ENCODE peak calls at places on chromosomes 12 and 14, in ten cellular contexts. I is HCT116; V is naive thymus-derived CD4-positive, alpha-beta T cell; Y is RWPE1; S is testis; Q is AG04450; K is GM23248; T is esophagus squamous epithelium; Z is psoas muscle; L is Panc1. M is an unnamed sample.

GRCh38 chr14:72638021-72638420 is 255.9 kb downstream of the DPF3 start:
- DNase-seq in I (no peak), V (no peak), Y (peak; percentile 64), S (no peak), Q (peak; percentile 81), K (peak; percentile 95), T (no peak), Z (no peak), L (no peak), M (no peak)

GRCh38 chr14:92783813-92784431 is 10.2 kb upstream of the GOLGA5 start:
- DNase-seq in I (peak; percentile 62), V (peak; percentile 37), Y (peak; percentile 59), S (peak; percentile 71), Q (peak; percentile 30), K (peak; percentile 68), T (no peak), Z (no peak), L (peak; percentile 60), M (no peak)

GRCh38 chr12:56258068-56258819 is at the start of gene ANKRD52:
- DNase-seq in I (no peak), V (peak; percentile 75), Y (peak; percentile 86), S (peak; percentile 78), Q (peak; percentile 43), K (peak; percentile 93), T (no peak), Z (peak; percentile 85), L (no peak), M (peak; percentile 45)

GRCh38 chr12:57154804-57155434 is 7.5 kb upstream of the LRP1-AS start:
- DNase-seq in I (no peak), V (no peak), Y (no peak), S (no peak), Q (no peak), K (no peak), T (no peak), Z (no peak), L (no peak), M (no peak)

GRCh38 chr12:1218369-1218768 is 227.3 kb downstream of the ERC1 start:
- DNase-seq in I (no peak), V (no peak), Y (no peak), S (no peak), Q (no peak), K (no peak), T (no peak), Z (no peak), L (no peak), M (no peak)

GRCh38 chr12:96578526-96579125 is 89.2 kb downstream of the CFAP54 start:
- DNase-seq in I (peak; percentile 54), V (peak; percentile 30), Y (peak; percentile 62), S (no peak), Q (peak; percentile 33), K (peak; percentile 80), T (no peak), Z (no peak), L (no peak), M (peak; percentile 2)

GRCh38 chr12:132554857-132555630 is 55.3 kb downstream of the LRCOL1 start:
- DNase-seq in I (no peak), V (no peak), Y (no peak), S (no peak), Q (no peak), K (no peak), T (no peak), Z (no peak), L (no peak), M (no peak)

GRCh38 chr12:122951979-122952892 is 14.0 kb downstream of the ABCB9 start:
- DNase-seq in I (peak; percentile 59), V (peak; percentile 53), Y (peak; percentile 72), S (peak; percentile 86), Q (no peak), K (peak; percentile 83), T (no peak), Z (peak; percentile 86), L (no peak), M (peak; percentile 52)

GRCh38 chr12:47277071-47277408 is 197.3 kb upstream of the AMIGO2 start:
- DNase-seq in I (no peak), V (no peak), Y (no peak), S (no peak), Q (peak; percentile 33), K (no peak), T (no peak), Z (no peak), L (no peak), M (no peak)

GRCh38 chr14:102417118-102417517 is 54.4 kb downstream of the TECPR2 start:
- DNase-seq in I (no peak), V (no peak), Y (no peak), S (no peak), Q (no peak), K (no peak), T (no peak), Z (no peak), L (no peak), M (no peak)

GRCh38 chr14:95304342-95304741 is 15.4 kb downstream of the CLMN start:
- DNase-seq in I (no peak), V (no peak), Y (no peak), S (no peak), Q (no peak), K (no peak), T (no peak), Z (no peak), L (no peak), M (no peak)

GRCh38 chr12:79983969-79984629 is 49.2 kb upstream of the PPP1R12A start:
- DNase-seq in I (no peak), V (no peak), Y (peak; percentile 37), S (peak; percentile 60), Q (no peak), K (peak; percentile 78), T (no peak), Z (no peak), L (no peak), M (no peak)

GRCh38 chr14:92936085-92936484 is 13.1 kb downstream of the CHGA start:
- DNase-seq in I (no peak), V (no peak), Y (no peak), S (no peak), Q (no peak), K (no peak), T (no peak), Z (peak; percentile 51), L (no peak), M (no peak)

GRCh38 chr14:95248422-95248821 is 71.3 kb downstream of the CLMN start:
- DNase-seq in I (no peak), V (no peak), Y (no peak), S (no peak), Q (no peak), K (no peak), T (no peak), Z (no peak), L (no peak), M (no peak)

GRCh38 chr12:102479099-102479887 is 1.1 kb downstream of the IGF1 start:
- DNase-seq in I (no peak), V (no peak), Y (no peak), S (no peak), Q (no peak), K (peak; percentile 36), T (no peak), Z (no peak), L (no peak), M (no peak)

GRCh38 chr12:26848156-26848825 is 15.3 kb upstream of the ITPR2 start:
- DNase-seq in I (no peak), V (no peak), Y (no peak), S (no peak), Q (no peak), K (peak; percentile 46), T (no peak), Z (no peak), L (no peak), M (no peak)

GRCh38 chr12:118512669-118513068 is 136.3 kb downstream of the SUDS3 start:
- DNase-seq in I (no peak), V (no peak), Y (no peak), S (no peak), Q (no peak), K (no peak), T (no peak), Z (no peak), L (no peak), M (no peak)

GRCh38 chr12:56634242-56634836 is 4.2 kb upstream of the BAZ2A start:
- DNase-seq in I (peak; percentile 45), V (no peak), Y (peak; percentile 85), S (peak; percentile 76), Q (no peak), K (peak; percentile 35), T (no peak), Z (no peak), L (no peak), M (no peak)

GRCh38 chr12:93978553-93978952 is 169.8 kb upstream of the PLXNC1 start:
- DNase-seq in I (no peak), V (no peak), Y (peak; percentile 35), S (no peak), Q (no peak), K (peak; percentile 89), T (no peak), Z (no peak), L (no peak), M (no peak)

GRCh38 chr12:131085816-131086591 is 132.3 kb downstream of the ADGRD1 start:
- DNase-seq in I (no peak), V (no peak), Y (no peak), S (peak; percentile 10), Q (no peak), K (no peak), T (no peak), Z (no peak), L (no peak), M (no peak)

GRCh38 chr12:130658561-130658960 is 57.5 kb downstream of the RIMBP2 start:
- DNase-seq in I (no peak), V (no peak), Y (no peak), S (no peak), Q (no peak), K (no peak), T (no peak), Z (no peak), L (no peak), M (no peak)

GRCh38 chr14:52269100-52269499 is 1.6 kb downstream of the PTGDR start:
- DNase-seq in I (no peak), V (no peak), Y (no peak), S (no peak), Q (no peak), K (no peak), T (no peak), Z (no peak), L (no peak), M (no peak)
- H3K27ac ChIP-seq in I (no peak overlapping the region), V (no peak overlapping the region), Y (no peak overlapping the region), S (no peak overlapping the region), Q (no peak overlapping the region), K (no peak overlapping the region), T (no peak overlapping the region), Z (no peak overlapping the region), L (no peak overlapping the region), M (no peak overlapping the region)

GRCh38 chr12:121080909-121081308 is 41.9 kb upstream of the OASL start:
- DNase-seq in I (no peak), V (no peak), Y (no peak), S (no peak), Q (no peak), K (no peak), T (no peak), Z (no peak), L (no peak), M (no peak)
- H3K27ac ChIP-seq in I (no peak overlapping the region), V (no peak overlapping the region), Y (no peak overlapping the region), S (no peak overlapping the region), Q (no peak overlapping the region), K (no peak overlapping the region), T (no peak overlapping the region), Z (no peak overlapping the region), L (no peak overlapping the region), M (no peak overlapping the region)

GRCh38 chr12:90124914-90125313 is 416.3 kb upstream of the ATP2B1 start:
- DNase-seq in I (no peak), V (no peak), Y (no peak), S (no peak), Q (no peak), K (no peak), T (no peak), Z (no peak), L (no peak), M (no peak)
- H3K27ac ChIP-seq in I (no peak overlapping the region), V (no peak overlapping the region), Y (no peak overlapping the region), S (no peak overlapping the region), Q (no peak overlapping the region), K (no peak overlapping the region), T (no peak overlapping the region), Z (no peak overlapping the region), L (no peak overlapping the region), M (no peak overlapping the region)

GRCh38 chr14:61514927-61515326 is 180.4 kb upstream of the HIF1A start:
- DNase-seq in I (no peak), V (no peak), Y (no peak), S (no peak), Q (no peak), K (no peak), T (no peak), Z (no peak), L (no peak), M (no peak)
- H3K27ac ChIP-seq in I (no peak overlapping the region), V (no peak overlapping the region), Y (no peak overlapping the region), S (no peak overlapping the region), Q (no peak overlapping the region), K (no peak overlapping the region), T (peak overlapping the region; percentile 59), Z (no peak overlapping the region), L (no peak overlapping the region), M (no peak overlapping the region)